ENCODE peak calls at places on chromosomes 4 and X, in four cellular contexts. Z, R, A and I are unnamed samples.

GRCh38 chrX:150690126-150690525 is 3.1 kb upstream of the MTMR1 start:
- DNase-seq in Z (no peak), R (no peak), A (no peak), I (no peak)

GRCh38 chr4:152436384-152436783 is 99.5 kb downstream of the FBXW7 start:
- DNase-seq in Z (no peak), R (no peak), A (no peak), I (no peak)

GRCh38 chr4:125728568-125728967 is 413.8 kb downstream of the FAT4 start:
- DNase-seq in Z (no peak), R (no peak), A (no peak), I (no peak)

GRCh38 chr4:181161669-181162068 is 1081.5 kb upstream of the TENM3 start:
- DNase-seq in Z (no peak), R (no peak), A (no peak), I (no peak)

GRCh38 chr4:128393111-128393704 is 105.6 kb upstream of the PGRMC2 start:
- DNase-seq in Z (no peak), R (no peak), A (no peak), I (no peak)

GRCh38 chr4:86387013-86387412 is 27.2 kb upstream of the MAPK10 start:
- DNase-seq in Z (no peak), R (no peak), A (no peak), I (no peak)

GRCh38 chr4:38125816-38126215 is 165.6 kb downstream of the PTTG2 start:
- DNase-seq in Z (no peak), R (no peak), A (no peak), I (no peak)

GRCh38 chrX:109848451-109849050 is 115.5 kb upstream of the ACSL4 start:
- DNase-seq in Z (no peak), R (peak), A (no peak), I (no peak)

GRCh38 chrX:103310592-103311400 is at the start of gene BEX2:
- DNase-seq in Z (no peak), R (peak), A (no peak), I (peak)

GRCh38 chrX:66163849-66164401 is at the start of gene HEPH:
- DNase-seq in Z (peak), R (peak), A (no peak), I (no peak)

GRCh38 chr4:113982181-113982580 is 2.7 kb upstream of the ARSJ start:
- DNase-seq in Z (no peak), R (no peak), A (no peak), I (no peak)

GRCh38 chrX:86348669-86349068 is 200.4 kb downstream of the DACH2 start:
- DNase-seq in Z (no peak), R (no peak), A (no peak), I (no peak)

GRCh38 chr4:186669159-186669720 is 54.4 kb downstream of the FAT1 start:
- DNase-seq in Z (no peak), R (no peak), A (no peak), I (no peak)

GRCh38 chrX:5936438-5936837 is 292.2 kb downstream of the NLGN4X start:
- DNase-seq in Z (no peak), R (no peak), A (no peak), I (no peak)

GRCh38 chrX:102787283-102787682 is 66.7 kb downstream of the GPRASP3 start:
- DNase-seq in Z (no peak), R (no peak), A (no peak), I (no peak)

GRCh38 chr4:152278505-152279301 is 257.2 kb downstream of the FBXW7 start:
- DNase-seq in Z (peak), R (no peak), A (no peak), I (no peak)

GRCh38 chr4:16056681-16057400 is 27.0 kb downstream of the PROM1 start:
- DNase-seq in Z (no peak), R (no peak), A (no peak), I (no peak)

GRCh38 chr4:113539408-113539807 is 222.1 kb downstream of the CAMK2D start:
- DNase-seq in Z (no peak), R (no peak), A (no peak), I (no peak)

GRCh38 chrX:97367149-97367548 is 483.4 kb downstream of the RPA4 start:
- DNase-seq in Z (no peak), R (no peak), A (no peak), I (no peak)

GRCh38 chr4:55372259-55372658 is 23.5 kb upstream of the TMEM165 start:
- DNase-seq in Z (no peak), R (no peak), A (no peak), I (no peak)

GRCh38 chr4:6706173-6706572 is 3.5 kb downstream of the MRFAP1L1 start:
- DNase-seq in Z (no peak), R (no peak), A (no peak), I (no peak)

GRCh38 chr4:92305148-92305877 is 1.5 kb downstream of the GRID2 start:
- DNase-seq in Z (no peak), R (no peak), A (no peak), I (peak)

GRCh38 chr4:70979445-70980008 is 13.9 kb upstream of the DCK start:
- DNase-seq in Z (no peak), R (no peak), A (no peak), I (no peak)

GRCh38 chrX:45842207-45842900 is 641.7 kb upstream of the DIPK2B start:
- DNase-seq in Z (no peak), R (no peak), A (no peak), I (no peak)
- TF ChIP-seq POLR2AphosphoS5 in Z (no peak), R (no peak), A (no peak), I (no peak)

DNA sequence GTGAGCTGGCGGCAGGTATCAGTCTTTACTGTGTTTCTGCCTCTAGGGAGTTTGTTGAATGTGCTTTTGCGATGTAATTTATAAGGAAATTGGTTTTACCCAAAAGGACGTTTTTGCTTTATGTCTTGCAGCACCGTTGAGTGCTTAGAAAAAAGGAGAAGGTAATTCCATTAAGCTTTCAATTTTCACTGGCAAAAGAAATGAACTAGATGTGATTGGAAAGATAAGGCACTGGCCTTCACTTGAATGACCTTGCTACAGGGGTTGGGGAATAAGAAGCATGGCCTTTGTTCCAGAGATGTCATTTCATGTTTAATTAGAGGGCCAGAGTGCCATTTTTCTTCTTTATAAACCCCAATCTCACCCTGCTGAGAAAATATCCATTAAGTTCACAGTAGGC is 75.0 kb upstream of the CBR4 start:
- DNase-seq in Z (no peak), R (no peak), A (no peak), I (no peak)
- TF ChIP-seq SPI1 in Z (no peak), R (no peak), A (no peak), I (no peak)

GRCh38 chr4:10105421-10105820 is 11.2 kb downstream of the WDR1 start:
- DNase-seq in Z (no peak), R (no peak), A (no peak), I (no peak)

GRCh38 chr4:10104991-10105276 is 11.7 kb downstream of the WDR1 start:
- DNase-seq in Z (no peak), R (no peak), A (no peak), I (no peak)

GRCh38 chr4:10102981-10103330 is 13.6 kb downstream of the WDR1 start:
- DNase-seq in Z (no peak), R (no peak), A (no peak), I (no peak)

GRCh38 chr4:10105920-10106319 is 10.7 kb downstream of the WDR1 start:
- DNase-seq in Z (no peak), R (peak), A (no peak), I (no peak)

DNA sequence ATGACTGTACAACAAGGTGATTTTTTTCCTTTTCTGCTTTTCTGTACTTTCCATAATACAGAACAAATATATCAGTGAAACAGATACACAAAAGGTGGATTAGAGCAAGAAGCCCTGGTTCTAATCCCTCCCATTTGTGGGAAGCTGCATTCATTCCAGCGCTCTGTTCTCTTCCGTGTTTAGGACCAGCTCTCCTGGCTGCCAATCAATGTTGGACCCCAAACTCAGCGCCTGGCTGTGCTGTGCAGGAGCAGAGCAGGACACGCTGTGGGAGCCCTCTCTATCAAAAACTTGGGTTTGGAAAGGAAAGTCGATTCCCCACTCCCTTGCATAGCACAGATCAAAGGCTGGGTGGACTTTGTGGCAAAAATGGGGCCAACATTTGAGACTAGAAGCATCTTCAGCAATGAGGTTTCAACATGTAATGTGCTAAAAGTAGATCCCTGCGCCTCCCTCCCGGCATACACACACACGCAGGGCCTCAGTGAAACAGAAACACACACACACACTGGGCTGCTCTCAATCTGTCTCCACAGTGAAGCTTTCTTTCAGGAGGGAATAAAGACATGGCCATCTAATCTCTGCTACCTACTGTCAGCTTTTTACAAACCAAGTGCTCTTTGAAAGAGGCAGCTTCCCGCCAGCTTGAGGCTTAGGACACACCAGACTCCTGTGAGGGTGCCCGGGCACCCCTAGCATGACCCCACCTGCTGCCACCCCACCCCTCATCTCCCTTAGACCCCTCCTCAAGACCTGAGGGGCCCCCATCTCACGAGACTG is 12.2 kb downstream of the WDR1 start:
- DNase-seq in Z (no peak), R (no peak), A (no peak), I (no peak)
- TF ChIP-seq POLR2AphosphoS5 in Z (peak), R (no peak), A (no peak), I (no peak)

DNA sequence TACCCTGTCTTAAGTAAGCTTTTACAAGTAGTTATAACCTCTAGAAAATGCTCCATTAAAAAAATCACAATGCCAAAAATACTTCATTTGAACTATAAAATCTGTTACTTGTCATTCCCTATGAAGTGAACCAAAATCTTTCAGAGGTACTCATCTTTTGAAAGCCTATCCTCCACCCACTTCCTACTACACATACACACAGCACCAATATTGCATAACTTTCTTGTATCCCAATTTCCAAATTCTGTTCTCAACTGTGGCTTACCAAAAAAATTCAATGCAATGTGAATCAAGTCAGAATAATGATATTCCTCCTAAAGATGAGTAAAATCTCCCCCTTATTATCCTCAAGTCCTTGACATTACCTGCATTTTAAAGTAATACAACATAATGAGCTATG is 15.9 kb downstream of the DHX15 start:
- DNase-seq in Z (no peak), R (no peak), A (no peak), I (no peak)
- TF ChIP-seq SPI1 in Z (no peak), R (no peak), A (no peak), I (no peak)

GRCh38 chr4:31391976-31392375 is 671.8 kb downstream of the PCDH7 start:
- DNase-seq in Z (no peak), R (no peak), A (no peak), I (no peak)

GRCh38 chr4:31390849-31391248 is 670.7 kb downstream of the PCDH7 start:
- DNase-seq in Z (no peak), R (no peak), A (no peak), I (no peak)
- TF ChIP-seq POLR2AphosphoS5 in Z (no peak), R (no peak), A (no peak), I (no peak)

DNA sequence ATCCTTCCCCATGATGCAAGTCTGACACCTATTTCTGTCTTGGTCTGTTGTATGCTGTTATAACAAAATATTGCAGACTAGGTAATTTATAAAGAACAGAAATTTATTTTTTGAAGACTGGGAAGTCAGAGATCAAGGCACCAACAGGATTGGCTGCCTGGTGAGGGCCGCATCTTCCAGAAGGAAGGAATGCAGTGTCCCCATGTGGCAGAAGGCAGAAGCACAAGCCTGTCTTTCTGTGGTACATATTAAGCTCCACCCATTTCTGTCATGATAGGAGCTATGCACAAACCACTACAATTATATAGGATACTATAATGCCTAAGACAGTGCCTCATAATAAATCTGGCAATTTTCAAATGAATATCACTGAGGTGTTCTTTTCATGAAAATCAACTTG is 502.3 kb upstream of the DIAPH2 start:
- DNase-seq in Z (no peak), R (no peak), A (no peak), I (no peak)
- TF ChIP-seq SPI1 in Z (no peak), R (no peak), A (no peak), I (no peak)

GRCh38 chrX:50707955-50708694 is 105.9 kb downstream of the SHROOM4 start:
- DNase-seq in Z (no peak), R (no peak), A (no peak), I (no peak)

GRCh38 chrX:50711907-50712306 is 102.1 kb downstream of the SHROOM4 start:
- DNase-seq in Z (no peak), R (no peak), A (no peak), I (no peak)

GRCh38 chrX:50704987-50705386 is 109.0 kb downstream of the SHROOM4 start:
- DNase-seq in Z (no peak), R (no peak), A (no peak), I (no peak)

GRCh38 chrX:50704360-50704759 is 109.6 kb downstream of the SHROOM4 start:
- DNase-seq in Z (no peak), R (no peak), A (no peak), I (no peak)

DNA sequence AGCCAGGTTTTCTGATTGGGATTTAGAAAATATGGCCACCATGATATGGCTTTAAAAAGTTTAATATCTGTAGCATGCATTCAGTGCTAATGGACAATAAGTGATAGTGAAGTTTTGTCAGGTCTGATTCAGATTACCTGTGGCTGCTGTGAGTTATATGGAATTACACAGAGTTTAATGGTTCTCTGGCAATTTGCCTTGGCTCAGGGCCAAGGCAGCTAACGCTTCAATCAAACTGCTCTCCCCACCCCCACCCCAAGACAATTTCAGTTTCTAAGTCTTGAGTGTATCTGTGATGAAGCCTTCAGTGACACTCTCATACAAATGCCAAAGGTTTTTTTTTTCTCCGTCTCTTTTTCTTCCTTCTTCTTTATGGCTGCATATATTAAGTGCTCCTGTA is 106.6 kb downstream of the SHROOM4 start:
- DNase-seq in Z (no peak), R (no peak), A (no peak), I (no peak)
- TF ChIP-seq POLR2AphosphoS5 in Z (no peak), R (no peak), A (no peak), I (no peak)